ENCODE peak calls at places on chromosomes 3 and 15, in nine cellular contexts. D is right lobe of liver, P is hepatocyte, R is lower lobe of right lung, L is K562, V is A549, T is IMR-90, S is kidney, Z is tibial artery. X is an unnamed sample.

GRCh38 chr3:152338159-152338720 is 69.5 kb downstream of the MBNL1 start:
- DNase-seq in S (no peak), V (no peak), P (no peak), L (no peak), R (no peak), T (no peak), Z (no peak), D (no peak), X (no peak)

GRCh38 chr15:63752075-63752684 is 81.6 kb downstream of the HERC1 start:
- DNase-seq in D (no peak), V (peak), L (peak), S (no peak), T (peak), P (peak), R (no peak), Z (no peak), X (peak)

GRCh38 chr3:16865335-16865734 is 19.4 kb upstream of the PLCL2 start:
- DNase-seq in T (no peak), S (no peak), Z (no peak), D (no peak), R (no peak), L (no peak), V (no peak), P (no peak), X (no peak)

GRCh38 chr3:117399311-117400068 is 689.9 kb downstream of the TUSC7 start:
- DNase-seq in S (no peak), D (no peak), V (no peak), P (no peak), R (no peak), L (no peak), Z (no peak), T (peak), X (no peak)

GRCh38 chr15:68352401-68353062 is 75.0 kb downstream of the FEM1B start:
- DNase-seq in R (no peak), V (peak), L (no peak), P (peak), Z (peak), S (no peak), D (no peak), T (peak), X (peak)

GRCh38 chr3:51436998-51437639 is 46.0 kb downstream of the RBM15B start:
- DNase-seq in P (no peak), R (no peak), L (no peak), T (no peak), Z (no peak), S (no peak), D (no peak), V (no peak), X (no peak)

GRCh38 chr15:77497108-77497737 is 76.5 kb downstream of the HMG20A start:
- DNase-seq in D (no peak), T (no peak), L (no peak), S (no peak), V (no peak), Z (no peak), R (no peak), P (peak), X (no peak)

GRCh38 chr3:182717216-182717615 is 76.1 kb upstream of the ATP11B start:
- DNase-seq in D (no peak), V (no peak), S (no peak), Z (no peak), R (no peak), P (peak), T (no peak), L (no peak), X (no peak)

GRCh38 chr3:153513236-153513635 is 351.2 kb downstream of the RAP2B start:
- DNase-seq in T (no peak), Z (no peak), S (no peak), D (no peak), R (no peak), L (no peak), P (peak), V (peak), X (no peak)

GRCh38 chr15:71469393-71469792 is 341.0 kb upstream of the NR2E3 start:
- DNase-seq in P (no peak), S (no peak), D (no peak), Z (no peak), V (no peak), R (no peak), T (peak), L (peak), X (peak)

GRCh38 chr15:65421360-65422215 is 1.2 kb downstream of the IGDCC4 start:
- DNase-seq in L (peak), Z (no peak), T (peak), R (no peak), P (peak), V (no peak), S (no peak), D (no peak), X (no peak)

GRCh38 chr3:100047455-100048141 is 66.7 kb downstream of the FILIP1L start:
- DNase-seq in V (peak), D (no peak), L (no peak), R (no peak), T (peak), P (peak), Z (no peak), S (no peak), X (peak)

GRCh38 chr3:51982838-51983577 is at the start of gene ACY1:
- DNase-seq in P (peak), V (peak), Z (peak), L (peak), D (peak), R (peak), T (peak), S (peak), X (peak)

GRCh38 chr3:181719298-181719859 is 7.7 kb downstream of the SOX2 start:
- DNase-seq in T (no peak), D (no peak), L (no peak), P (no peak), Z (no peak), V (no peak), S (no peak), R (no peak), X (no peak)

GRCh38 chr3:131349946-131350347 is 31.6 kb upstream of the NUDT16 start:
- DNase-seq in S (no peak), P (peak), L (no peak), R (no peak), T (peak), V (peak), D (peak), Z (no peak), X (peak)

GRCh38 chr15:74430510-74430951 is 3.2 kb downstream of the SEMA7A start:
- DNase-seq in Z (no peak), P (no peak), D (no peak), S (peak), R (no peak), T (no peak), L (no peak), V (no peak), X (no peak)

GRCh38 chr3:131396170-131396569 is 14.6 kb downstream of the NUDT16 start:
- DNase-seq in S (no peak), Z (peak), V (no peak), P (no peak), D (no peak), T (no peak), R (no peak), L (no peak), X (no peak)

GRCh38 chr3:144142151-144142855 is 170.7 kb downstream of the DIPK2A start:
- DNase-seq in L (no peak), Z (no peak), V (no peak), R (no peak), D (no peak), T (peak), P (peak), S (no peak), X (no peak)

GRCh38 chr3:114223146-114223545 is 14.2 kb downstream of the ZNF80 start:
- DNase-seq in R (no peak), P (no peak), T (no peak), Z (no peak), L (no peak), D (no peak), V (no peak), S (no peak), X (no peak)

GRCh38 chr3:9290556-9290955 is 41.1 kb upstream of the SRGAP3 start:
- DNase-seq in V (no peak), D (no peak), T (no peak), L (no peak), Z (no peak), R (no peak), P (no peak), S (no peak), X (no peak)

GRCh38 chr15:99424978-99425665 is 140.7 kb upstream of the MEF2A start:
- DNase-seq in V (no peak), R (no peak), S (peak), Z (peak), D (peak), P (peak), T (peak), L (no peak), X (peak)

GRCh38 chr3:170037463-170038433 is at the start of gene GPR160:
- DNase-seq in L (peak), R (peak), V (peak), D (peak), T (peak), S (peak), P (peak), Z (peak), X (no peak)

GRCh38 chr3:58521002-58521670 is 15.9 kb downstream of the ACOX2 start:
- DNase-seq in T (no peak), D (peak), Z (no peak), V (no peak), R (no peak), P (peak), S (no peak), L (peak), X (no peak)

GRCh38 chr3:52469001-52469400 is 13.6 kb downstream of the NISCH start:
- DNase-seq in P (no peak), D (no peak), L (no peak), Z (no peak), V (no peak), R (no peak), S (no peak), T (no peak), X (no peak)

GRCh38 chr15:84921121-84921520 is 36.7 kb downstream of the SLC28A1 start:
- DNase-seq in V (no peak), S (no peak), D (no peak), T (peak), L (no peak), P (no peak), R (no peak), Z (no peak), X (no peak)

GRCh38 chr3:30894521-30895289 is at the start of gene GADL1:
- DNase-seq in R (peak), Z (peak), S (peak), T (peak), V (peak), L (peak), P (peak), D (peak), X (no peak)

GRCh38 chr3:11128682-11129632 is 25.3 kb upstream of the HRH1 start:
- DNase-seq in S (no peak), D (no peak), L (no peak), P (no peak), Z (no peak), R (no peak), V (no peak), T (no peak), X (no peak)

GRCh38 chr3:100865442-100865841 is 127.8 kb downstream of the ABI3BP start:
- DNase-seq in R (no peak), V (no peak), T (peak), L (no peak), P (no peak), S (no peak), Z (no peak), D (no peak), X (no peak)

GRCh38 chr3:34396288-34396687 is 597.9 kb downstream of the PDCD6IP start:
- DNase-seq in Z (no peak), V (no peak), R (peak), L (no peak), D (no peak), T (no peak), P (no peak), S (no peak), X (no peak)

GRCh38 chr15:69793783-69794451 is 303.8 kb downstream of the TLE3 start:
- DNase-seq in R (no peak), P (no peak), L (no peak), V (no peak), Z (no peak), S (no peak), D (no peak), T (no peak), X (no peak)

GRCh38 chr3:64691051-64691450 is 3.3 kb upstream of the ADAMTS9 start:
- DNase-seq in T (peak), S (no peak), Z (no peak), R (no peak), D (no peak), L (no peak), P (peak), V (no peak), X (no peak)

GRCh38 chr15:63082366-63082765 is 39.3 kb upstream of the LACTB start:
- DNase-seq in T (no peak), S (no peak), R (no peak), P (no peak), D (no peak), V (no peak), Z (no peak), L (no peak), X (no peak)

GRCh38 chr15:38670142-38671002 is 105.8 kb upstream of the RASGRP1 start:
- DNase-seq in S (no peak), R (no peak), T (no peak), D (no peak), P (no peak), Z (no peak), V (no peak), L (no peak), X (no peak)

GRCh38 chr3:139970526-139970925 is 35.5 kb downstream of the CLSTN2 start:
- DNase-seq in V (no peak), L (no peak), D (no peak), T (no peak), Z (no peak), R (no peak), S (no peak), P (no peak), X (no peak)

GRCh38 chr3:10601857-10602230 is 96.5 kb upstream of the ATP2B2 start:
- DNase-seq in T (no peak), V (no peak), L (no peak), P (no peak), Z (no peak), D (no peak), S (no peak), R (no peak), X (no peak)

GRCh38 chr3:38662544-38662943 is 13.1 kb upstream of the SCN5A start:
- DNase-seq in L (no peak), V (no peak), T (peak), P (peak), Z (no peak), S (no peak), R (no peak), D (no peak), X (no peak)
- TF ChIP-seq CTCF in L (peak), V (peak), T (peak), P (peak), Z (no peak), S (peak), R (no peak), D (no peak), X (peak)

GRCh38 chr3:49492969-49493368 is 22.9 kb downstream of the DAG1 start:
- DNase-seq in P (no peak), Z (no peak), L (no peak), T (no peak), R (no peak), D (no peak), S (no peak), V (no peak), X (no peak)

GRCh38 chr3:49489247-49489646 is 19.2 kb downstream of the DAG1 start:
- DNase-seq in D (no peak), S (no peak), V (no peak), P (no peak), R (no peak), L (no peak), Z (no peak), T (no peak), X (no peak)

GRCh38 chr3:49498239-49498638 is 28.2 kb downstream of the DAG1 start:
- DNase-seq in R (no peak), P (no peak), T (no peak), D (no peak), V (no peak), Z (no peak), S (no peak), L (no peak), X (no peak)

GRCh38 chr3:49495016-49495415 is 24.9 kb downstream of the DAG1 start:
- DNase-seq in T (no peak), S (no peak), D (no peak), V (no peak), P (no peak), L (no peak), R (no peak), Z (no peak), X (no peak)

DNA sequence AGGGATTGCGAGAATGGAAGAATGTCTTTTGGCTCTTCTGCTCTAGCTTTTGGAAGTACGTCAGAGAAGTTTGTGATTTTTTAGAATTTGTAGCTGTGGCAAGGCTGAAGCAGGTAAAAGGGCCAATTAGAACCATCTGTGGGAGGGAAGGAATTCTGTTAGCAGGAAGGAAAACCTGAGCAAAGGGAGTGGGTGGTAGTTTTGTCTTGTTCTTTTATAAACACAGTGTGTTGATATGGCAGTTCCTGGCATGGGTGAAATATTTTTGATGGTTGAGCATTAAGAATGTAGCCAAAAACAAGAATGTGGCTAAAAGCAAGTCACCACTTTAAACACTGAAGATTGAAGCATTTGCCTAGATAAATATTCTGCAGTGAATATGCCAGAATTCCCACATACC is 23.8 kb downstream of the DAG1 start:
- DNase-seq in S (no peak), L (no peak), R (no peak), T (peak), D (no peak), V (no peak), Z (no peak), P (no peak), X (no peak)
- H3K4me3 ChIP-seq in S (no peak), L (no peak), R (no peak), T (no peak), D (no peak), V (no peak), Z (no peak), P (no peak), X (no peak)

GRCh38 chr3:85360742-85361387 is 402.1 kb downstream of the CADM2 start:
- DNase-seq in D (peak), V (peak), S (no peak), P (peak), T (peak), Z (no peak), R (no peak), L (peak), X (no peak)
- TF ChIP-seq CTCF in D (peak), V (peak), S (peak), P (peak), T (peak), Z (no peak), R (peak), L (peak), X (peak)

GRCh38 chr15:101121511-101122090 is 130.2 kb downstream of the CHSY1 start:
- DNase-seq in D (peak), L (peak), T (peak), S (peak), R (peak), V (no peak), Z (peak), P (peak), X (no peak)
- H3K4me3 ChIP-seq in D (peak), L (no peak), T (peak), S (no peak), R (peak), V (no peak), Z (peak), P (no peak), X (no peak)